ENCODE peak calls at places on chromosomes 12 and 14, in eight cellular contexts. F, A, Z, U, R, B, H and I are unnamed samples.

GRCh38 chr14:23405516-23406025 is 2.5 kb downstream of the MYH6 start:
- DNase-seq in B (no peak), H (no peak), U (no peak), R (no peak), A (no peak), F (no peak), Z (no peak), I (no peak)

GRCh38 chr14:92316937-92317336 is 6.0 kb upstream of the SLC24A4 start:
- DNase-seq in R (peak), H (no peak), Z (no peak), F (no peak), U (no peak), A (no peak), B (no peak), I (no peak)

GRCh38 chr14:70670992-70671651 is 29.4 kb downstream of the TTC9 start:
- DNase-seq in H (no peak), R (no peak), U (no peak), B (peak), Z (no peak), F (no peak), A (no peak), I (no peak)

GRCh38 chr12:51028811-51029146 is 2.6 kb upstream of the SLC11A2 start:
- DNase-seq in U (no peak), B (peak), F (no peak), Z (no peak), R (no peak), H (no peak), A (no peak), I (no peak)

GRCh38 chr12:77777274-77777673 is 53.4 kb upstream of the NAV3 start:
- DNase-seq in R (no peak), H (no peak), B (no peak), F (no peak), Z (no peak), A (no peak), U (no peak), I (no peak)

GRCh38 chr12:21613931-21614330 is 9.3 kb upstream of the GYS2 start:
- DNase-seq in H (no peak), U (no peak), A (no peak), R (no peak), Z (no peak), F (no peak), B (no peak), I (no peak)

GRCh38 chr14:74382231-74382630 is 34.0 kb downstream of the VRTN start:
- DNase-seq in F (no peak), B (no peak), U (no peak), R (no peak), A (no peak), Z (no peak), H (no peak), I (no peak)

GRCh38 chr14:104433401-104434213 is 146.0 kb upstream of the C14orf180 start:
- DNase-seq in A (no peak), H (no peak), Z (no peak), B (no peak), R (no peak), F (no peak), U (no peak), I (no peak)

GRCh38 chr14:101005447-101005846 is 101.9 kb upstream of the RTL1 start:
- DNase-seq in U (peak), R (no peak), A (no peak), H (peak), B (no peak), Z (no peak), F (no peak), I (no peak)

GRCh38 chr12:3447318-3447717 is 43.7 kb upstream of the PRMT8 start:
- DNase-seq in H (no peak), B (no peak), Z (no peak), R (no peak), U (no peak), F (no peak), A (no peak), I (no peak)

GRCh38 chr12:80293759-80294158 is 150.3 kb upstream of the PTPRQ start:
- DNase-seq in B (no peak), F (no peak), A (no peak), H (no peak), Z (no peak), U (no peak), R (no peak), I (no peak)

GRCh38 chr14:87386453-87386980 is 606.5 kb downstream of the GALC start:
- DNase-seq in A (no peak), B (no peak), U (no peak), F (no peak), Z (no peak), H (no peak), R (no peak), I (no peak)

GRCh38 chr14:68783408-68784297 is 9.2 kb downstream of the ZFP36L1 start:
- DNase-seq in B (no peak), Z (no peak), F (no peak), U (peak), H (peak), A (no peak), R (no peak), I (no peak)

GRCh38 chr14:100340454-100340813 is 17.3 kb downstream of the SLC25A47 start:
- DNase-seq in R (no peak), A (no peak), H (no peak), Z (no peak), U (no peak), B (no peak), F (no peak), I (no peak)

GRCh38 chr14:61847861-61848260 is 85.6 kb downstream of the SNAPC1 start:
- DNase-seq in B (no peak), H (no peak), A (no peak), Z (no peak), U (no peak), R (no peak), F (no peak), I (no peak)

GRCh38 chr12:122995503-122996187 is 15.2 kb downstream of the ARL6IP4 start:
- DNase-seq in R (no peak), H (no peak), F (no peak), U (peak), Z (no peak), B (no peak), A (no peak), I (peak)

GRCh38 chr14:104749111-104749649 is 3.8 kb upstream of the SIVA1 start:
- DNase-seq in F (no peak), H (peak), A (no peak), U (no peak), B (peak), R (peak), Z (no peak), I (no peak)

GRCh38 chr12:56683-57346 is 9.8 kb upstream of the IQSEC3 start:
- DNase-seq in B (no peak), A (no peak), H (no peak), U (no peak), F (no peak), R (no peak), Z (no peak), I (peak)

GRCh38 chr12:39122562-39123204 is 217.3 kb upstream of the CPNE8 start:
- DNase-seq in Z (no peak), R (no peak), U (no peak), A (no peak), F (no peak), B (no peak), H (no peak), I (peak)

DNA sequence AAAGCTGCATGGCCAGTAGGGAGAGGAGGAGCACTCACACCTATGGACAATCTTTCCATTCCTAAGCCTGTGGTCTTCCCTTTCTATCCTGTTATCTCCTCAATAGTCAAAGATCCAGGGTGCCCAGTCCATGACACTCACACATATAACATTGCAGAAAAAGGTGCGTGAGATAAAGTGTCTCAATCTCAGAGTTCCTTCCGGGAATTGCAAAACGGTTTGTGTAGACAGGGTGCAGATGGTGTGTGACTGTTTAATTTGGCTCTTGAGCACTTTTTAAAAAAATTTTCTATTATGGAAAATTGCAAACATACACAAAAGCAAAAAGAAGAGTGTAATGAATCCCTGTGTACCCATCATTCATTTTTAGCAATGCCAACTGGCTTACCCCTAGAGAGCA is 1493.6 kb downstream of the AACS start:
- DNase-seq in A (no peak), U (no peak), Z (no peak), H (no peak), R (no peak), B (no peak), F (no peak), I (no peak)
- TF ChIP-seq CTCF in A (no peak), U (no peak), Z (no peak), H (no peak), R (no peak), B (no peak), F (no peak), I (no peak)

DNA sequence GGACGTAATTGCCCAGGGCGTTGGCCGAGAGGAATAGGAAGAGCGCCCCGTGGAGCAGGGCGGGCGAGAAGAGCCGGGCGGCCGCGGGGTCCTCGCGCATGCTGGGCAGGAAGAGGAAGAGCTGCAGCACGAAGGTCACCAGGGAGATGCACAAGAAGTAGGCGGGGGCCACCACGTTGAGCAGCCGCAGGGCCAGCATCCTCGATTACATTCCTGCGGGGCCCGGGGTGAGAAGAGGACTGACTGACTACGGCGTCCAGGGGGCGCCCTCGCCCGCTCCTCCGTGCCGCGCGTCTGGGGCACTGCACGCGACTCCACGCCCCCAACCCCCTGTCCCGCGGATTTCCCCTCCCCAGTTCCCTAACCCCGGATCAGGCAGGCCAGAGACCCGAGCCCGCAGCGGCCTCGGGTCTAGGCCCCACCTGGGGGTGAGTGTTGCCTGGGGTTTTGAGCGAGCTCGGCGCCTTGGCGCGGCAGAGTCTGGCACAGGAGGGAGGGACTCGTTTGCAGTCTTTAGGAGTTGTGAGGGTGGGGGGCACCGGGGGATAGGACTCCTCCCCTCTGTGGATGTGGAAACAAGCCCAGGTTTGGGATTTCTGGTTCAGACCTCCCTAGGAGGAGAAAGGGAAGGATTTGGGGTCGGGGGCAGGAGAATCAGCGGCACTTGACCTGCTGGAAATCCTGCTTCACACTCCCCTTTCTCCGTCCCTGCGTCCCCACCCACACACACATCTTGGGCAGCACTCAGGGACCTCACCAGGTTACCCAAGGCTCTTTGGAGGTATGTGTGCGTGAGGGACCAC is 1.9 kb downstream of the ZDHHC22 start:
- DNase-seq in U (no peak), B (no peak), Z (no peak), H (no peak), R (peak), A (peak), F (peak), I (peak)
- TF ChIP-seq CTCF in U (no peak), B (peak), Z (peak), H (no peak), R (peak), A (peak), F (no peak), I (peak)

GRCh38 chr12:31215521-31216232 is 110.3 kb downstream of the SINHCAF start:
- DNase-seq in Z (no peak), U (no peak), B (no peak), H (peak), F (no peak), A (no peak), R (peak), I (no peak)
- TF ChIP-seq CTCF in Z (no peak), U (no peak), B (no peak), H (no peak), F (no peak), A (no peak), R (no peak), I (no peak)

GRCh38 chr12:128844031-128844635 is 9.1 kb upstream of the GLT1D1 start:
- DNase-seq in B (no peak), H (no peak), R (no peak), F (no peak), Z (no peak), A (no peak), U (no peak), I (no peak)
- TF ChIP-seq CTCF in B (no peak), H (no peak), R (no peak), F (no peak), Z (no peak), A (no peak), U (no peak), I (no peak)

GRCh38 chr14:77760381-77761204 is at the start of gene SNW1:
- DNase-seq in U (peak), F (peak), Z (peak), A (peak), B (peak), H (peak), R (peak), I (peak)
- TF ChIP-seq CTCF in U (no peak), F (no peak), Z (no peak), A (no peak), B (no peak), H (no peak), R (no peak), I (no peak)

DNA sequence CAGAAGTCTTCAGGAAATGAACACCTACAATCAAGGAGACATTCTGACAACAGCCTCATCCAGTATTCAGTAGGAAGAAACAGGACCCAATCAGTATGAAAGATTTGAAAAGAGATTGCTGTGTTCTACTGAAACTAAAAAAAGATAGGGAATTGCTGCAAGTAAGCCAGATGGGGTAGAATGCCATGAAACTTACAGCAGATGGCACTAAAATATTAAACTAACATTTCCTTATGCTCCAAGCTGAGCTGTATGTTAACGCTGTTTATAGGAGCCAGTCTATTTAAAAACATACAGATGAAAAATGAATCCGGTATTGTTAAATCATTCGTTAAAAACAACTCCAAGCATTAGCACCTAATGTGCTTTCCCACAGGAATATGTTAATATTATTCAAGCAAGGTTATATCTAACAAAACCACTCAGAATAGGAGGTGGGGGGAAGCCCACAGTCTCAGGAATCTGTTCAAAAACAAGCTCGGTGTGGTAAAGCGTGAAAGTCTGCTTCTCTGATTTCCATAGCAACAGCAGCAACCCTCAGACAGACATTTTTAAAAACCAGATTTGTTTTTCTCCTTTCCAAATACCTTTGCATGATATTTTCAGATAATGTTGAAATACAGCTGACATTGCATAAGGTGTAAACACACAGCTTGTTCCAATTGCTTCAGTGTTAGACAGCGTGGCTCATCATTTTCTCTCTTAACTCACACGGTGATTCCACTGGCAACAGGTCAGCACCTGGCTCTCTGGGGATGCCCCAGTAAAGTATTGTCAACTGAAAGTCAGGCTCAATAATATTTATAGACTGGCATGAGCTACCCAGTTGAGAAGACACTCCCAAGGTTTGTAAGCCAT is 131.4 kb upstream of the CCDC175 start:
- DNase-seq in B (no peak), H (no peak), Z (no peak), F (no peak), U (no peak), R (no peak), A (no peak), I (no peak)
- TF ChIP-seq CTCF in B (no peak), H (peak), Z (no peak), F (no peak), U (no peak), R (no peak), A (no peak), I (no peak)

DNA sequence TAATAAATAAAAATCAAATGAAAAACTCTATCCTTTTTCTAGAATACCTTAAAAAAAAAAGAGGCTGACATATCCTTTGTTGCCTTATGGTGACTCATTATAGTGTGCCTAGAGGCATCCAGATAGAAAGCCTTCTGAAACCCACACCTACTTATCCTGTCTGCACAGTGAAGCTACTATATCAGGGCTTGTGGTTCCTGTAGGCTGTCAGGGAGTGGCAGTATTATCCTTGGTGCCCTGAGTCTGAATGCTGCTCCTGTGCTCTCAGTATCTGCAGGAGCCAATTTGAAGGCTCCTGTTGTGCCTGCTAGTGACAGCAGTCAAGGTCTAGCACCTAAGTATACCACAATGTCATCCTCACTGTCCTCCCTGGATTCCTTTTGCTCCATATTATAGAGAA is 168.4 kb upstream of the AVPR1A start:
- DNase-seq in U (no peak), B (no peak), R (peak), Z (no peak), F (no peak), H (no peak), A (no peak), I (no peak)
- TF ChIP-seq CTCF in U (no peak), B (no peak), R (no peak), Z (no peak), F (no peak), H (no peak), A (no peak), I (no peak)